ENCODE peak calls at places on chromosomes 13 and 19, in nine cellular contexts. One of them, this sample, is unnamed. For H3K27me3, the result is how much of the 10 kb centered on the place peaks cover.

GRCh38 chr13:112056284-112056727 is 10.6 kb upstream of the SOX1 start:
- DNase-seq in lower lobe of right lung: no peak
- DNase-seq in SK-N-SH: peak
- DNase-seq in pancreas: no peak
- DNase-seq in CD8-positive, alpha-beta T cell: no peak
- DNase-seq in uterus: no peak
- DNase-seq in breast epithelium: no peak
- DNase-seq in esophagus muscularis mucosa: no peak
- DNase-seq in neural progenitor cell: peak
- DNase-seq in this sample: no peak

GRCh38 chr13:80612804-80613203 is 271.9 kb upstream of the SPRY2 start:
- DNase-seq in lower lobe of right lung: no peak
- DNase-seq in SK-N-SH: no peak
- DNase-seq in pancreas: no peak
- DNase-seq in CD8-positive, alpha-beta T cell: no peak
- DNase-seq in uterus: no peak
- DNase-seq in breast epithelium: no peak
- DNase-seq in esophagus muscularis mucosa: no peak
- DNase-seq in neural progenitor cell: peak
- DNase-seq in this sample: no peak

GRCh38 chr13:66887088-66887487 is 343.0 kb downstream of the PCDH9 start:
- DNase-seq in lower lobe of right lung: no peak
- DNase-seq in SK-N-SH: peak
- DNase-seq in pancreas: no peak
- DNase-seq in CD8-positive, alpha-beta T cell: no peak
- DNase-seq in uterus: no peak
- DNase-seq in breast epithelium: no peak
- DNase-seq in esophagus muscularis mucosa: no peak
- DNase-seq in neural progenitor cell: no peak
- DNase-seq in this sample: no peak

GRCh38 chr19:29287061-29287460 is 74.1 kb upstream of the UQCRFS1 start:
- DNase-seq in lower lobe of right lung: no peak
- DNase-seq in SK-N-SH: peak
- DNase-seq in pancreas: peak
- DNase-seq in CD8-positive, alpha-beta T cell: no peak
- DNase-seq in uterus: no peak
- DNase-seq in breast epithelium: no peak
- DNase-seq in esophagus muscularis mucosa: no peak
- DNase-seq in neural progenitor cell: no peak
- DNase-seq in this sample: no peak

GRCh38 chr19:34041922-34042521 is 130.3 kb upstream of the LSM14A start:
- DNase-seq in lower lobe of right lung: peak
- DNase-seq in SK-N-SH: peak
- DNase-seq in pancreas: peak
- DNase-seq in CD8-positive, alpha-beta T cell: peak
- DNase-seq in uterus: peak
- DNase-seq in breast epithelium: peak
- DNase-seq in esophagus muscularis mucosa: no peak
- DNase-seq in neural progenitor cell: peak
- DNase-seq in this sample: no peak

GRCh38 chr13:31242342-31242741 is 42.6 kb downstream of the B3GLCT start:
- DNase-seq in lower lobe of right lung: no peak
- DNase-seq in SK-N-SH: no peak
- DNase-seq in pancreas: no peak
- DNase-seq in CD8-positive, alpha-beta T cell: no peak
- DNase-seq in uterus: no peak
- DNase-seq in breast epithelium: no peak
- DNase-seq in esophagus muscularis mucosa: no peak
- DNase-seq in neural progenitor cell: no peak
- DNase-seq in this sample: no peak

GRCh38 chr13:20901668-20902437 is 693 bp downstream of the XPO4 start:
- DNase-seq in lower lobe of right lung: no peak
- DNase-seq in SK-N-SH: peak
- DNase-seq in pancreas: peak
- DNase-seq in CD8-positive, alpha-beta T cell: no peak
- DNase-seq in uterus: no peak
- DNase-seq in breast epithelium: no peak
- DNase-seq in esophagus muscularis mucosa: no peak
- DNase-seq in neural progenitor cell: peak
- DNase-seq in this sample: peak

GRCh38 chr19:55005684-55006488 is 32.2 kb downstream of the GP6 start:
- DNase-seq in lower lobe of right lung: no peak
- DNase-seq in SK-N-SH: peak
- DNase-seq in pancreas: no peak
- DNase-seq in CD8-positive, alpha-beta T cell: peak
- DNase-seq in uterus: no peak
- DNase-seq in breast epithelium: no peak
- DNase-seq in esophagus muscularis mucosa: no peak
- DNase-seq in neural progenitor cell: peak
- DNase-seq in this sample: peak

GRCh38 chr19:28943651-28944050 is 269.3 kb downstream of the UQCRFS1 start:
- DNase-seq in lower lobe of right lung: no peak
- DNase-seq in SK-N-SH: no peak
- DNase-seq in pancreas: no peak
- DNase-seq in CD8-positive, alpha-beta T cell: no peak
- DNase-seq in uterus: no peak
- DNase-seq in breast epithelium: no peak
- DNase-seq in esophagus muscularis mucosa: no peak
- DNase-seq in neural progenitor cell: peak
- DNase-seq in this sample: no peak

GRCh38 chr13:44140146-44140545 is 233.5 kb upstream of the SERP2 start:
- DNase-seq in lower lobe of right lung: no peak
- DNase-seq in SK-N-SH: no peak
- DNase-seq in pancreas: no peak
- DNase-seq in CD8-positive, alpha-beta T cell: no peak
- DNase-seq in uterus: no peak
- DNase-seq in breast epithelium: no peak
- DNase-seq in esophagus muscularis mucosa: no peak
- DNase-seq in neural progenitor cell: peak
- DNase-seq in this sample: no peak

GRCh38 chr19:19278315-19278714 is 5.2 kb upstream of the TM6SF2 start:
- DNase-seq in lower lobe of right lung: no peak
- DNase-seq in SK-N-SH: peak
- DNase-seq in pancreas: no peak
- DNase-seq in CD8-positive, alpha-beta T cell: no peak
- DNase-seq in uterus: no peak
- DNase-seq in breast epithelium: no peak
- DNase-seq in esophagus muscularis mucosa: no peak
- DNase-seq in neural progenitor cell: no peak
- DNase-seq in this sample: no peak

GRCh38 chr19:14059093-14059480 is 2.8 kb downstream of the PALM3 start:
- DNase-seq in lower lobe of right lung: no peak
- DNase-seq in SK-N-SH: peak
- DNase-seq in pancreas: no peak
- DNase-seq in CD8-positive, alpha-beta T cell: peak
- DNase-seq in uterus: no peak
- DNase-seq in breast epithelium: no peak
- DNase-seq in esophagus muscularis mucosa: no peak
- DNase-seq in neural progenitor cell: peak
- DNase-seq in this sample: no peak

GRCh38 chr13:75959861-75960481 is 323.8 kb downstream of the LMO7 start:
- DNase-seq in lower lobe of right lung: no peak
- DNase-seq in SK-N-SH: no peak
- DNase-seq in pancreas: no peak
- DNase-seq in CD8-positive, alpha-beta T cell: no peak
- DNase-seq in uterus: no peak
- DNase-seq in breast epithelium: no peak
- DNase-seq in esophagus muscularis mucosa: no peak
- DNase-seq in neural progenitor cell: no peak
- DNase-seq in this sample: no peak

GRCh38 chr19:8459520-8460260 is 14.9 kb downstream of the HNRNPM start:
- DNase-seq in lower lobe of right lung: no peak
- DNase-seq in SK-N-SH: no peak
- DNase-seq in pancreas: no peak
- DNase-seq in CD8-positive, alpha-beta T cell: no peak
- DNase-seq in uterus: no peak
- DNase-seq in breast epithelium: no peak
- DNase-seq in esophagus muscularis mucosa: no peak
- DNase-seq in neural progenitor cell: no peak
- DNase-seq in this sample: no peak

GRCh38 chr13:97392020-97392419 is 41.9 kb upstream of the RAP2A start:
- DNase-seq in lower lobe of right lung: no peak
- DNase-seq in SK-N-SH: no peak
- DNase-seq in pancreas: no peak
- DNase-seq in CD8-positive, alpha-beta T cell: no peak
- DNase-seq in uterus: no peak
- DNase-seq in breast epithelium: no peak
- DNase-seq in esophagus muscularis mucosa: no peak
- DNase-seq in neural progenitor cell: no peak
- DNase-seq in this sample: no peak

GRCh38 chr13:110444226-110444653 is 117.3 kb downstream of the RAB20 start:
- DNase-seq in lower lobe of right lung: no peak
- DNase-seq in SK-N-SH: no peak
- DNase-seq in pancreas: no peak
- DNase-seq in CD8-positive, alpha-beta T cell: no peak
- DNase-seq in uterus: peak
- DNase-seq in breast epithelium: no peak
- DNase-seq in esophagus muscularis mucosa: no peak
- DNase-seq in neural progenitor cell: no peak
- DNase-seq in this sample: no peak
- TF ChIP-seq CTCF in lower lobe of right lung: no peak
- TF ChIP-seq CTCF in SK-N-SH: no peak
- TF ChIP-seq CTCF in pancreas: no peak
- TF ChIP-seq CTCF in CD8-positive, alpha-beta T cell: no peak
- TF ChIP-seq CTCF in uterus: peak
- TF ChIP-seq CTCF in breast epithelium: no peak
- TF ChIP-seq CTCF in esophagus muscularis mucosa: peak
- TF ChIP-seq CTCF in neural progenitor cell: no peak
- TF ChIP-seq CTCF in this sample: no peak

GRCh38 chr19:45636275-45636674 is 2.9 kb downstream of the EML2 start:
- DNase-seq in lower lobe of right lung: no peak
- DNase-seq in SK-N-SH: no peak
- DNase-seq in pancreas: no peak
- DNase-seq in CD8-positive, alpha-beta T cell: no peak
- DNase-seq in uterus: no peak
- DNase-seq in breast epithelium: no peak
- DNase-seq in esophagus muscularis mucosa: no peak
- DNase-seq in neural progenitor cell: no peak
- DNase-seq in this sample: no peak
- H3K27ac ChIP-seq in lower lobe of right lung: no peak
- H3K27ac ChIP-seq in SK-N-SH: no peak
- H3K27ac ChIP-seq in pancreas: no peak
- H3K27ac ChIP-seq in CD8-positive, alpha-beta T cell: no peak
- H3K27ac ChIP-seq in uterus: no peak
- H3K27ac ChIP-seq in breast epithelium: peak
- H3K27ac ChIP-seq in esophagus muscularis mucosa: no peak
- H3K27ac ChIP-seq in neural progenitor cell: no peak
- H3K27ac ChIP-seq in this sample: no peak

GRCh38 chr13:113734826-113735125 is 24.2 kb upstream of the TMEM255B start:
- DNase-seq in lower lobe of right lung: no peak
- DNase-seq in SK-N-SH: no peak
- DNase-seq in pancreas: no peak
- DNase-seq in CD8-positive, alpha-beta T cell: no peak
- DNase-seq in uterus: no peak
- DNase-seq in breast epithelium: no peak
- DNase-seq in esophagus muscularis mucosa: no peak
- DNase-seq in neural progenitor cell: no peak
- DNase-seq in this sample: no peak

GRCh38 chr13:113732176-113732960 is 26.7 kb upstream of the TMEM255B start:
- DNase-seq in lower lobe of right lung: peak
- DNase-seq in SK-N-SH: no peak
- DNase-seq in pancreas: no peak
- DNase-seq in CD8-positive, alpha-beta T cell: no peak
- DNase-seq in uterus: no peak
- DNase-seq in breast epithelium: no peak
- DNase-seq in esophagus muscularis mucosa: no peak
- DNase-seq in neural progenitor cell: no peak
- DNase-seq in this sample: no peak

GRCh38 chr13:113734099-113734825 is 24.8 kb upstream of the TMEM255B start:
- DNase-seq in lower lobe of right lung: peak
- DNase-seq in SK-N-SH: no peak
- DNase-seq in pancreas: no peak
- DNase-seq in CD8-positive, alpha-beta T cell: no peak
- DNase-seq in uterus: no peak
- DNase-seq in breast epithelium: no peak
- DNase-seq in esophagus muscularis mucosa: no peak
- DNase-seq in neural progenitor cell: no peak
- DNase-seq in this sample: no peak

GRCh38 chr13:113731192-113732175 is 27.5 kb upstream of the TMEM255B start:
- DNase-seq in lower lobe of right lung: peak
- DNase-seq in SK-N-SH: no peak
- DNase-seq in pancreas: no peak
- DNase-seq in CD8-positive, alpha-beta T cell: no peak
- DNase-seq in uterus: no peak
- DNase-seq in breast epithelium: no peak
- DNase-seq in esophagus muscularis mucosa: no peak
- DNase-seq in neural progenitor cell: no peak
- DNase-seq in this sample: no peak

GRCh38 chr13:113732961-113733950 is 25.8 kb upstream of the TMEM255B start:
- DNase-seq in lower lobe of right lung: peak
- DNase-seq in SK-N-SH: no peak
- DNase-seq in pancreas: no peak
- DNase-seq in CD8-positive, alpha-beta T cell: no peak
- DNase-seq in uterus: no peak
- DNase-seq in breast epithelium: no peak
- DNase-seq in esophagus muscularis mucosa: no peak
- DNase-seq in neural progenitor cell: no peak
- DNase-seq in this sample: no peak
- H3K27me3 ChIP-seq in lower lobe of right lung: under half
- H3K27me3 ChIP-seq in SK-N-SH: under half
- H3K27me3 ChIP-seq in pancreas: under half
- H3K27me3 ChIP-seq in CD8-positive, alpha-beta T cell: under half
- H3K27me3 ChIP-seq in uterus: under half
- H3K27me3 ChIP-seq in breast epithelium: under half
- H3K27me3 ChIP-seq in esophagus muscularis mucosa: under half
- H3K27me3 ChIP-seq in neural progenitor cell: under half
- H3K27me3 ChIP-seq in this sample: under half

GRCh38 chr19:32631381-32631780 is 43.6 kb downstream of the ANKRD27 start:
- DNase-seq in lower lobe of right lung: no peak
- DNase-seq in SK-N-SH: no peak
- DNase-seq in pancreas: no peak
- DNase-seq in CD8-positive, alpha-beta T cell: no peak
- DNase-seq in uterus: no peak
- DNase-seq in breast epithelium: no peak
- DNase-seq in esophagus muscularis mucosa: no peak
- DNase-seq in neural progenitor cell: peak
- DNase-seq in this sample: no peak

GRCh38 chr19:32626969-32627368 is 46.0 kb downstream of the PDCD5 start:
- DNase-seq in lower lobe of right lung: no peak
- DNase-seq in SK-N-SH: no peak
- DNase-seq in pancreas: no peak
- DNase-seq in CD8-positive, alpha-beta T cell: no peak
- DNase-seq in uterus: no peak
- DNase-seq in breast epithelium: no peak
- DNase-seq in esophagus muscularis mucosa: no peak
- DNase-seq in neural progenitor cell: no peak
- DNase-seq in this sample: no peak

GRCh38 chr19:32624410-32624809 is 43.4 kb downstream of the PDCD5 start:
- DNase-seq in lower lobe of right lung: no peak
- DNase-seq in SK-N-SH: no peak
- DNase-seq in pancreas: no peak
- DNase-seq in CD8-positive, alpha-beta T cell: no peak
- DNase-seq in uterus: no peak
- DNase-seq in breast epithelium: no peak
- DNase-seq in esophagus muscularis mucosa: no peak
- DNase-seq in neural progenitor cell: no peak
- DNase-seq in this sample: no peak

GRCh38 chr19:32630338-32630737 is 44.6 kb downstream of the ANKRD27 start:
- DNase-seq in lower lobe of right lung: no peak
- DNase-seq in SK-N-SH: peak
- DNase-seq in pancreas: no peak
- DNase-seq in CD8-positive, alpha-beta T cell: no peak
- DNase-seq in uterus: no peak
- DNase-seq in breast epithelium: no peak
- DNase-seq in esophagus muscularis mucosa: no peak
- DNase-seq in neural progenitor cell: no peak
- DNase-seq in this sample: no peak

GRCh38 chr19:32627714-32628253 is 46.8 kb downstream of the PDCD5 start:
- DNase-seq in lower lobe of right lung: no peak
- DNase-seq in SK-N-SH: peak
- DNase-seq in pancreas: no peak
- DNase-seq in CD8-positive, alpha-beta T cell: no peak
- DNase-seq in uterus: no peak
- DNase-seq in breast epithelium: no peak
- DNase-seq in esophagus muscularis mucosa: no peak
- DNase-seq in neural progenitor cell: no peak
- DNase-seq in this sample: no peak
- TF ChIP-seq CTCF in lower lobe of right lung: no peak
- TF ChIP-seq CTCF in SK-N-SH: no peak
- TF ChIP-seq CTCF in pancreas: no peak
- TF ChIP-seq CTCF in CD8-positive, alpha-beta T cell: no peak
- TF ChIP-seq CTCF in uterus: no peak
- TF ChIP-seq CTCF in breast epithelium: no peak
- TF ChIP-seq CTCF in esophagus muscularis mucosa: no peak
- TF ChIP-seq CTCF in neural progenitor cell: no peak
- TF ChIP-seq CTCF in this sample: no peak